ENCODE peak calls at places on chromosomes 5 and 9, in nine cellular contexts. I, J, A, L, H, B, E, N and C are unnamed samples.

GRCh38 chr5:79689541-79690466 is at the start of gene CMYA5:
- DNase-seq in E (peak), B (peak), A (no peak), L (no peak), N (peak), H (peak), I (peak), J (peak), C (no peak)

GRCh38 chr9:127955294-127956015 is 17.8 kb upstream of the DPM2 start:
- DNase-seq in J (peak), I (peak), B (no peak), E (peak), H (peak), A (no peak), L (peak), N (peak), C (no peak)

GRCh38 chr5:543755-544674 is 19.8 kb upstream of the SLC9A3 start:
- DNase-seq in A (no peak), J (peak), B (no peak), N (no peak), L (peak), H (no peak), I (no peak), E (no peak), C (no peak)

GRCh38 chr9:36793277-36793676 is 220.6 kb downstream of the MELK start:
- DNase-seq in H (no peak), J (no peak), N (peak), A (peak), I (no peak), E (no peak), B (no peak), L (peak), C (no peak)

GRCh38 chr5:178281321-178281720 is 48.7 kb upstream of the PHYKPL start:
- DNase-seq in I (no peak), N (no peak), J (no peak), H (no peak), A (no peak), E (no peak), B (no peak), L (no peak), C (no peak)

GRCh38 chr9:72150172-72150571 is 932 bp downstream of the GDA start:
- DNase-seq in E (no peak), N (no peak), A (no peak), J (no peak), H (no peak), I (no peak), B (no peak), L (no peak), C (no peak)

GRCh38 chr5:1481999-1482381 is 36.8 kb upstream of the SLC6A3 start:
- DNase-seq in N (no peak), A (no peak), I (no peak), E (no peak), L (no peak), H (no peak), J (no peak), B (no peak), C (no peak)

GRCh38 chr9:116516456-116516855 is 170.6 kb upstream of the TRIM32 start:
- DNase-seq in J (no peak), H (no peak), E (no peak), I (peak), B (no peak), A (no peak), N (no peak), L (no peak), C (no peak)

GRCh38 chr9:116895956-116896355 is 208.9 kb downstream of the TRIM32 start:
- DNase-seq in L (no peak), N (no peak), I (no peak), B (no peak), H (no peak), J (no peak), A (no peak), E (no peak), C (no peak)

GRCh38 chr5:168479166-168479565 is 7.1 kb upstream of the RARS1 start:
- DNase-seq in E (peak), L (no peak), B (no peak), N (no peak), H (no peak), J (no peak), I (no peak), A (no peak), C (no peak)

GRCh38 chr5:160171656-160172055 is 52.4 kb upstream of the PWWP2A start:
- DNase-seq in I (no peak), A (no peak), J (no peak), E (no peak), H (no peak), L (no peak), N (no peak), B (no peak), C (no peak)
- H3K9ac ChIP-seq in I (no peak), A (no peak), J (no peak), E (no peak), H (no peak), L (no peak), N (no peak), B (no peak), C (no peak)

GRCh38 chr5:132209131-132209530 is 18.5 kb downstream of the P4HA2 start:
- DNase-seq in J (no peak), B (no peak), E (peak), H (no peak), N (no peak), I (no peak), A (no peak), L (no peak), C (no peak)
- H3K9ac ChIP-seq in J (no peak), B (no peak), E (no peak), H (no peak), N (no peak), I (no peak), A (no peak), L (no peak), C (no peak)

GRCh38 chr9:88746744-88747398 is 211.9 kb downstream of the NXNL2 start:
- DNase-seq in N (peak), L (no peak), B (no peak), H (peak), I (peak), J (no peak), A (peak), E (no peak), C (no peak)

GRCh38 chr9:88746029-88746743 is 211.2 kb downstream of the NXNL2 start:
- DNase-seq in J (peak), N (no peak), E (peak), A (no peak), I (peak), B (peak), L (no peak), H (no peak), C (no peak)

GRCh38 chr9:88749420-88749819 is 214.4 kb downstream of the NXNL2 start:
- DNase-seq in E (peak), B (peak), H (no peak), I (peak), L (no peak), J (no peak), N (no peak), A (no peak), C (no peak)

GRCh38 chr9:88747768-88748167 is 212.8 kb downstream of the NXNL2 start:
- DNase-seq in N (peak), E (peak), L (peak), I (peak), A (peak), J (peak), H (no peak), B (peak), C (no peak)

GRCh38 chr9:88748566-88749238 is 213.7 kb downstream of the NXNL2 start:
- DNase-seq in E (peak), A (no peak), B (peak), H (peak), J (no peak), L (no peak), N (no peak), I (peak), C (no peak)
- H3K9ac ChIP-seq in E (no peak), A (no peak), B (no peak), H (no peak), J (no peak), L (no peak), N (no peak), I (peak), C (no peak)

DNA sequence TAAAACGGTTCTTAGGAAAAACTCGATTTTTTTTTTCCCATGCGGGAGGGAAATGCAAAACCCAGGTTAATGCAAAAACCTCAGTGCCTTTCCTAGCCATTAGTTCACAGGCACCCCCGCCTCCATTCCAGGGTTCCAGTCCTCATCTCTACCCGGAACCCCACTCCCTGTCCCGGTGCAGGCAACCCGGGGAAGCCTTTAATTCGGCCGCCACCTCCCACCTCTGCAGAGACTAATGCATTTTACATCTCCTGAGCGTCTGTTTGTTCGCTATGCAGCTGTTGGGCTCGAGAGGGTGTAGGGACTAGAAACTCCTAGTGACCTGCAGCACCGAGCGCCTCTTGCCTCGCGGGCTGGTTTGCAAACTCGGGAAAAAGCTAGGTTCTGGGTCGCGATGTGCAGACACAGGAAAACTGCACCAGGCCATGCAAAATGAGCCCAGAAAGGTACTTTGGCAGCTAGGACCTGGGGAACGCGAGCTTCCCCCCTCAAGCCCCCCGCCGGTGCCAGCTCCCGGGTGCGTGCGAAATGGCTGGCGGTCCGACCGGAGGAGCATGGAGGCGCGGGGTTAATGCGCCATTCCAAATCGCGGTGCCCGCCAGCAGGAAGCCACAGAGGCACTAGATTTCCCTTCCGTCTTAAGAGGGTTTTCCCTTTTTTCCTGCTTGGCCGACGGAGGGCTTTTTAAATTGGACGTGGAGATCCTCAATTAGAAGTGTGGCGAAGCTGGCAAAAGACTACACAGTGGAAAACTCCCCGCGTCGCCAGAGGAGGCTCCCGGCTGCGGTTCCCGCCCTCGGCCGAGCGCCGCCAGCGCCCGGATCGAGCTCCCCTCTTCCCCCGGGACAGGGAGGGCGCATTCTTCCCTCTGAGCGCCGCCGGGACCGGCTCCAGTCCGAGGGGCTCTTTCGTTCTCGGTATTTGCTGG is 3.4 kb downstream of the GDNF start:
- DNase-seq in E (peak), A (no peak), J (no peak), N (peak), I (peak), H (peak), L (no peak), B (no peak), C (no peak)
- H3K9ac ChIP-seq in E (peak), A (peak), J (no peak), N (peak), I (peak), H (no peak), L (no peak), B (peak), C (no peak)

GRCh38 chr5:170861855-170862766 is at the start of gene RANBP17:
- DNase-seq in E (peak), N (peak), H (peak), A (peak), J (peak), B (peak), I (peak), L (no peak), C (no peak)
- H3K9ac ChIP-seq in E (peak), N (peak), H (peak), A (peak), J (peak), B (peak), I (peak), L (no peak), C (no peak)

GRCh38 chr9:18747590-18747989 is 273.6 kb downstream of the ADAMTSL1 start:
- DNase-seq in N (no peak), L (no peak), J (peak), B (peak), A (no peak), E (peak), H (no peak), I (peak), C (no peak)

GRCh38 chr9:18748106-18748719 is 274.3 kb downstream of the ADAMTSL1 start:
- DNase-seq in E (peak), H (no peak), J (no peak), A (no peak), N (no peak), I (no peak), B (peak), L (no peak), C (no peak)

GRCh38 chr9:18743976-18744375 is 270.0 kb downstream of the ADAMTSL1 start:
- DNase-seq in N (no peak), A (no peak), H (no peak), B (peak), J (no peak), I (peak), L (no peak), E (peak), C (no peak)

GRCh38 chr9:18745710-18746109 is 271.8 kb downstream of the ADAMTSL1 start:
- DNase-seq in L (no peak), I (no peak), H (no peak), J (no peak), E (no peak), A (no peak), B (no peak), N (no peak), C (no peak)

GRCh38 chr9:18746631-18747030 is 272.7 kb downstream of the ADAMTSL1 start:
- DNase-seq in N (no peak), H (peak), L (no peak), J (no peak), E (no peak), I (no peak), B (no peak), A (peak), C (no peak)
- H3K9ac ChIP-seq in N (no peak), H (no peak), L (no peak), J (no peak), E (no peak), I (no peak), B (no peak), A (no peak), C (no peak)

GRCh38 chr5:151068571-151069197 is 12.2 kb downstream of the TNIP1 start:
- DNase-seq in H (no peak), I (peak), B (no peak), L (no peak), J (no peak), A (no peak), N (no peak), E (peak), C (no peak)
- H3K9ac ChIP-seq in H (no peak), I (no peak), B (no peak), L (no peak), J (no peak), A (no peak), N (no peak), E (no peak), C (no peak)

GRCh38 chr9:123561055-123561454 is 205.1 kb downstream of the CRB2 start:
- DNase-seq in J (no peak), L (no peak), A (peak), N (peak), I (no peak), E (no peak), B (no peak), H (no peak), C (no peak)
- H3K9ac ChIP-seq in J (no peak), L (no peak), A (no peak), N (no peak), I (no peak), E (no peak), B (no peak), H (no peak), C (no peak)

DNA sequence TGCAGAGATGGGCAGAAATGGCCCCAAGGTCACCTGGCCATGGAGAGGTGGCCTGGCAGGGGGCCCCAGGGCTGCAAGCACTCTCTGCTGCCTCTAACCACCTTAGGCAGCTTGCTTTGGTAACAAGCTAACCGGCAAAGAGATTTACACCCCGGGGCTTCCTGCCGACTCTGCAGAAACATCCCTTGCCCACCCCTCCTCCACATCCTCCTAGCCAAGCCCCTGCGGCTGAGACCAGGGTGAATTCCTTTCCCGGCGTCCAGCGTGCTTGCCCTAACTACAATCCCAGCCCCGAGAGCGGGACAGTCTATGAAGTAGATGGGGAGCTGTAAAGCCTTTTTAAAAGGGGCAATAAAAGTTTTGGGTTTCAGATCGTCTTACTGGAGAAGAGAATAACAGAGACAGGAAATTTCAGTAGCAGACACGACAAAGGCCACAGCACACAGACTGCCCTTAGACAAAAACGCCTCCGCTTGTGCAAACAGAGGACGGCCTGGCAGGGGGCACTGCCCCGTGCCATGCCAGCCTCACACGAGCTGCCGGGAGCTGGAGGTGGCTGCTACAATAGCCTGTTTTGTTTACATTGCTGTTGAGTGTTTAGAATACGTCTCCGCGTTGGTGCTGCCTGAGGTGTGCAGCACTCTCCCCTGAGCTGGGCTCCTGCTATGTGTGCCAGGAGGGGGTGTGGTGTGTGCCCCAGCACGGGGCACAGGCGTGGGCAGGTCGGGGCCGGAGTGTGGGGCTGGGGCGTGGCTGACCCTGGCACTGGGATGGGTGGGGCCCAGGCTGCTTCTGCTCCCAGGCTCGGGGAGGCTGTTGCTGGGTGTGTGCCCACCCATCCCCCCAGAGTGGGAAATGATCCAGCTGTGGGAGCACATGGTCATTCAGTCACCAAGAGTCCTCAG is 15.3 kb downstream of the MYMK start:
- DNase-seq in L (no peak), J (peak), H (peak), I (no peak), B (no peak), N (peak), A (peak), E (no peak), C (no peak)
- H3K9ac ChIP-seq in L (no peak), J (no peak), H (no peak), I (no peak), B (no peak), N (peak), A (peak), E (no peak), C (peak)